ENCODE peak calls at places on chromosomes 7 and 10, in six cellular contexts. U is activated gamma-delta T cell treated with anti-CD3 and anti-CD28 coated beads, Interleukin-2, amount 50 U/mL, for 16 hours; O is right lobe of liver; J is Kasumi-1; G is NCI-H345; T is H7. R is an unnamed sample.

GRCh38 chr10:127577878-127578627 is 28.9 kb downstream of the NPS start:
- DNase-seq in T (no peak), O (no peak), U (no peak), J (no peak), G (no peak), R (no peak)

GRCh38 chr7:129338450-129338849 is 95.8 kb upstream of the STRIP2 start:
- DNase-seq in J (no peak), U (no peak), O (no peak), T (no peak), G (no peak), R (no peak)

GRCh38 chr10:34526758-34527730 is 288.1 kb downstream of the PARD3 start:
- DNase-seq in T (peak), J (no peak), O (no peak), U (no peak), G (no peak), R (peak)

GRCh38 chr10:62614389-62615157 is 189.9 kb upstream of the ADO start:
- DNase-seq in G (no peak), J (no peak), U (peak), T (no peak), O (no peak), R (peak)

GRCh38 chr10:112687647-112688046 is 240.6 kb downstream of the VTI1A start:
- DNase-seq in G (no peak), U (no peak), T (no peak), O (no peak), J (no peak), R (peak)

GRCh38 chr10:12349628-12350166 is 350 bp downstream of the CAMK1D start:
- DNase-seq in G (no peak), O (no peak), T (no peak), U (no peak), J (no peak), R (no peak)

GRCh38 chr7:43281268-43281667 is 168.8 kb downstream of the HECW1 start:
- DNase-seq in G (no peak), O (no peak), J (no peak), T (no peak), U (no peak), R (no peak)

GRCh38 chr7:102021841-102022618 is 204.6 kb downstream of the CUX1 start:
- DNase-seq in O (no peak), T (no peak), G (no peak), U (no peak), J (no peak), R (no peak)

GRCh38 chr7:140594131-140594691 is 46.4 kb downstream of the DENND2A start:
- DNase-seq in O (no peak), G (no peak), T (no peak), J (no peak), U (no peak), R (peak)

GRCh38 chr10:45354261-45354660 is 19.8 kb upstream of the ALOX5 start:
- DNase-seq in O (no peak), T (no peak), G (no peak), U (no peak), J (no peak), R (no peak)

GRCh38 chr7:136002802-136003201 is 25.6 kb upstream of the MTPN start:
- DNase-seq in U (no peak), J (no peak), G (no peak), T (no peak), O (no peak), R (no peak)

GRCh38 chr10:120736377-120736776 is 114.8 kb upstream of the WDR11 start:
- DNase-seq in U (no peak), O (no peak), G (no peak), T (no peak), J (no peak), R (no peak)

GRCh38 chr7:1123721-1124120 is 35.8 kb downstream of the GPER1 start:
- DNase-seq in U (no peak), O (peak), T (peak), G (no peak), J (no peak), R (peak)

GRCh38 chr7:142535123-142535779 is 214.0 kb upstream of the PRSS1 start:
- DNase-seq in J (peak), O (peak), U (peak), T (peak), G (peak), R (peak)

GRCh38 chr7:150668977-150669376 is 16.5 kb upstream of the GIMAP2 start:
- DNase-seq in G (no peak), T (no peak), J (no peak), O (no peak), U (no peak), R (no peak)

GRCh38 chr7:1503816-1504775 is at the start of gene INTS1:
- DNase-seq in T (peak), O (peak), J (peak), U (peak), G (peak), R (peak)

GRCh38 chr10:43372751-43373445 is 1.5 kb downstream of the FXYD4 start:
- DNase-seq in T (peak), J (no peak), O (no peak), G (no peak), U (no peak), R (no peak)

GRCh38 chr10:70936111-70936510 is 47.7 kb upstream of the PCBD1 start:
- DNase-seq in J (no peak), U (no peak), O (no peak), T (no peak), G (no peak), R (no peak)

GRCh38 chr10:6050801-6051445 is 11.2 kb downstream of the IL2RA start:
- DNase-seq in U (peak), J (peak), O (peak), G (no peak), T (peak), R (no peak)

GRCh38 chr7:55964802-55965470 is 551 bp downstream of the NIPSNAP2 start:
- DNase-seq in J (peak), T (peak), G (peak), O (peak), U (peak), R (peak)

GRCh38 chr10:28624351-28624750 is 53.0 kb upstream of the BAMBI start:
- DNase-seq in T (peak), U (no peak), J (no peak), G (no peak), O (no peak), R (no peak)

GRCh38 chr7:157612664-157613561 is 276.1 kb downstream of the DNAJB6 start:
- DNase-seq in U (peak), G (no peak), T (peak), O (peak), J (peak), R (peak)

GRCh38 chr7:35722054-35722849 is 27.3 kb upstream of the HERPUD2 start:
- DNase-seq in T (no peak), J (peak), U (no peak), G (no peak), O (no peak), R (no peak)

GRCh38 chr7:1809070-1809469 is 139.0 kb downstream of the ELFN1 start:
- DNase-seq in G (no peak), J (no peak), O (no peak), T (peak), U (no peak), R (no peak)

GRCh38 chr7:121620953-121621606 is 225.0 kb upstream of the FAM3C start:
- DNase-seq in U (no peak), G (no peak), J (no peak), T (peak), O (no peak), R (no peak)

GRCh38 chr10:113978802-113979201 is 64.9 kb upstream of the ADRB1 start:
- DNase-seq in T (no peak), U (no peak), O (no peak), G (no peak), J (no peak), R (peak)

GRCh38 chr7:137508437-137509175 is 165.1 kb upstream of the PTN start:
- DNase-seq in G (no peak), T (no peak), O (no peak), U (no peak), J (no peak), R (no peak)

GRCh38 chr10:17247210-17247609 is 19.2 kb downstream of the VIM start:
- DNase-seq in J (no peak), G (no peak), U (no peak), O (no peak), T (no peak), R (no peak)

GRCh38 chr7:36265720-36266119 is 112.7 kb downstream of the EEPD1 start:
- DNase-seq in J (no peak), G (no peak), T (no peak), U (no peak), O (no peak), R (no peak)

GRCh38 chr10:77104459-77104980 is 533.1 kb downstream of the KCNMA1 start:
- DNase-seq in T (no peak), G (no peak), O (no peak), U (no peak), J (no peak), R (no peak)

GRCh38 chr10:9195385-9195784 is 1140.9 kb downstream of the GATA3 start:
- DNase-seq in T (no peak), O (no peak), G (no peak), U (no peak), J (no peak), R (no peak)